ENCODE peak calls at places on chromosomes 11 and 22, in six cellular contexts. G is RWPE2, S is uterus, R is GM23338, N is thoracic aorta, F is endodermal cell. D is an unnamed sample.
A peak's percentile ranks its signal among the peaks of the same experiment; 100 is the strongest.

GRCh38 chr22:22770280-22770871 is 117.2 kb upstream of the IGLL5 start:
- DNase-seq in R (peak; percentile 80), G (no peak), S (no peak), N (no peak), F (peak; percentile 95), D (peak; percentile 55)

GRCh38 chr11:37748641-37749040 is 1150.6 kb upstream of the RAG2 start:
- DNase-seq in N (no peak), R (no peak), G (no peak), F (no peak), S (no peak), D (no peak)

GRCh38 chr11:94031625-94032024 is 10.5 kb downstream of the HEPHL1 start:
- DNase-seq in R (no peak), N (no peak), F (no peak), G (no peak), S (no peak), D (no peak)

GRCh38 chr11:1931326-1931725 is 11.8 kb downstream of the TNNT3 start:
- DNase-seq in S (peak; percentile 64), N (no peak), G (peak; percentile 21), R (no peak), F (no peak), D (no peak)

GRCh38 chr11:126308271-126308671 is 4.4 kb downstream of the DCPS start:
- DNase-seq in G (no peak), R (no peak), N (no peak), S (no peak), F (no peak), D (no peak)

GRCh38 chr11:91265946-91266345 is 958.7 kb upstream of the FAT3 start:
- DNase-seq in F (no peak), R (no peak), N (no peak), S (no peak), G (no peak), D (no peak)

GRCh38 chr11:45816614-45817013 is 11.7 kb downstream of the SLC35C1 start:
- DNase-seq in F (peak; percentile 82), R (peak; percentile 82), G (no peak), N (no peak), S (no peak), D (no peak)

GRCh38 chr11:2482745-2483144 is 37.9 kb downstream of the KCNQ1 start:
- DNase-seq in N (no peak), F (no peak), S (no peak), R (no peak), G (no peak), D (no peak)

GRCh38 chr22:35608088-35608487 is 9.0 kb downstream of the MB start:
- DNase-seq in G (no peak), R (no peak), N (no peak), F (no peak), S (no peak), D (no peak)

GRCh38 chr11:106218096-106218495 is 140.6 kb downstream of the AASDHPPT start:
- DNase-seq in S (no peak), G (no peak), R (peak; percentile 7), F (no peak), N (no peak), D (no peak)

GRCh38 chr11:33674035-33674814 is 26.4 kb downstream of the C11orf91 start:
- DNase-seq in G (no peak), F (peak; percentile 31), R (no peak), N (no peak), S (no peak), D (no peak)

GRCh38 chr22:17369553-17370035 is 334 bp downstream of the CECR2 start:
- DNase-seq in N (no peak), F (peak; percentile 84), G (no peak), R (peak; percentile 71), S (peak; percentile 19), D (no peak)

GRCh38 chr22:17314472-17314871 is 54.8 kb upstream of the CECR2 start:
- DNase-seq in G (no peak), F (no peak), S (no peak), N (no peak), R (no peak), D (peak; percentile 14)

GRCh38 chr11:3006505-3007260 is 14.6 kb upstream of the NAP1L4 start:
- DNase-seq in G (no peak), F (no peak), R (no peak), N (no peak), S (no peak), D (no peak)

GRCh38 chr11:73950869-73951710 is at the start of gene DNAJB13:
- DNase-seq in G (no peak), R (peak; percentile 88), S (no peak), N (no peak), F (peak; percentile 91), D (peak; percentile 37)

GRCh38 chr11:106131998-106132397 is 54.5 kb downstream of the AASDHPPT start:
- DNase-seq in S (no peak), G (no peak), R (peak; percentile 37), N (no peak), F (no peak), D (no peak)

GRCh38 chr11:61704838-61705237 is 24.6 kb downstream of the DAGLA start:
- DNase-seq in R (no peak), F (no peak), N (no peak), S (no peak), G (no peak), D (no peak)

GRCh38 chr11:23923357-23923756 is 573.5 kb upstream of the LUZP2 start:
- DNase-seq in R (no peak), F (no peak), G (no peak), N (no peak), S (no peak), D (no peak)

GRCh38 chr11:65213322-65214211 is 31.8 kb downstream of the CAPN1 start:
- DNase-seq in S (no peak), F (peak; percentile 81), N (no peak), R (peak; percentile 95), G (no peak), D (peak; percentile 24)

GRCh38 chr22:30205281-30206115 is 41.1 kb downstream of the LIF start:
- DNase-seq in F (no peak), S (peak; percentile 66), N (no peak), G (no peak), R (no peak), D (peak; percentile 25)

GRCh38 chr11:9525116-9525515 is 48.4 kb upstream of the WEE1 start:
- DNase-seq in G (no peak), F (no peak), N (no peak), R (no peak), S (no peak), D (no peak)

GRCh38 chr11:26286472-26287066 is 45.4 kb upstream of the ANO3 start:
- DNase-seq in F (peak; percentile 71), S (no peak), N (no peak), R (peak; percentile 67), G (no peak), D (no peak)

GRCh38 chr11:19910931-19911330 is 198.3 kb downstream of the NAV2 start:
- DNase-seq in G (no peak), N (no peak), F (no peak), S (no peak), R (no peak), D (no peak)

DNA sequence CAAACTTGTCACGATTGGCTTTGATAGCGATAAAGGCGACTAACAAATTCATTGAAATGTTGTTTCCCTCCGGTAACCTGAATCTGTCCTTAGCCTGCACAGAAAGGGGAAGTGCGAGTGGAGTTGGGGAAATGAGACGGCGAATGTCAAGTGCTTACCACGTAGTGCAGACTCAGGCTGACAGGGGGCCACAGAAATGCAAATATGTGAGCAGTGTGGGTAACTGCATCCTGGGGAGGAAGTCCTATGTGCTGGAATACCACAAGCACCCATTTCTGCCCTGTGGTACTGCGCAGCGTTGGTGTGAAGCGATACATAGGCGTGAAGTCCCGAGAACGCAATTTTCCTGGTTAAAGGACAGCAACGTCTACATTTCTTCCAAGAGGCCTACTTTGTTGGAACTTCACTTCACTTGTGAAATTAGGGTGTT is 869 bp upstream of the EIF4ENIF1 start:
- DNase-seq in N (no peak), F (peak; percentile 68), R (peak; percentile 58), S (no peak), G (no peak), D (peak; percentile 53)
- H3K4me1 ChIP-seq in N (peaks cover 19% of the 10 kb centered on the region), F (no peaks in the 10 kb centered on the region), R (peaks cover 38% of the 10 kb centered on the region), S (peaks cover 3% of the 10 kb centered on the region), G (no peaks in the 10 kb centered on the region), D (peaks cover 54% of the 10 kb centered on the region)

GRCh38 chr11:122192634-122193245 is 76.7 kb upstream of the BLID start:
- DNase-seq in R (no peak), G (no peak), S (no peak), N (no peak), F (no peak), D (no peak)

GRCh38 chr11:122197055-122197987 is 81.3 kb upstream of the BLID start:
- DNase-seq in G (peak; percentile 84), N (peak; percentile 86), F (no peak), R (no peak), S (peak; percentile 44), D (no peak)

GRCh38 chr11:122198291-122198983 is 82.4 kb upstream of the BLID start:
- DNase-seq in R (no peak), G (no peak), F (no peak), S (no peak), N (no peak), D (no peak)

GRCh38 chr11:122193457-122193856 is 77.4 kb upstream of the BLID start:
- DNase-seq in N (no peak), S (no peak), R (no peak), G (no peak), F (no peak), D (no peak)

GRCh38 chr11:122195790-122196189 is 79.8 kb upstream of the BLID start:
- DNase-seq in F (no peak), S (no peak), G (no peak), N (no peak), R (no peak), D (no peak)
- H3K4me1 ChIP-seq in F (no peaks in the 10 kb centered on the region), S (no peaks in the 10 kb centered on the region), G (peaks cover 71% of the 10 kb centered on the region), N (peaks cover 34% of the 10 kb centered on the region), R (no peaks in the 10 kb centered on the region), D (peaks cover 17% of the 10 kb centered on the region)

GRCh38 chr11:46914910-46915309 is 3.4 kb downstream of the LRP4 start:
- DNase-seq in G (no peak), F (no peak), R (no peak), N (no peak), S (no peak), D (no peak)
- H3K4me1 ChIP-seq in G (peaks cover 22% of the 10 kb centered on the region), F (peaks cover 10% of the 10 kb centered on the region), R (peaks cover 60% of the 10 kb centered on the region), N (no peaks in the 10 kb centered on the region), S (no peaks in the 10 kb centered on the region), D (peaks cover 72% of the 10 kb centered on the region)

GRCh38 chr11:17812286-17813187 is 78.0 kb downstream of the KCNC1 start:
- DNase-seq in G (no peak), N (no peak), S (no peak), F (no peak), R (no peak), D (no peak)
- H3K4me1 ChIP-seq in G (no peaks in the 10 kb centered on the region), N (peaks cover 15% of the 10 kb centered on the region), S (no peaks in the 10 kb centered on the region), F (no peaks in the 10 kb centered on the region), R (no peaks in the 10 kb centered on the region), D (peaks cover 36% of the 10 kb centered on the region)

GRCh38 chr11:116930586-116930985 is 93.2 kb upstream of the APOA1 start:
- DNase-seq in G (no peak), N (no peak), S (no peak), F (no peak), R (no peak), D (no peak)
- H3K4me1 ChIP-seq in G (peaks cover 6% of the 10 kb centered on the region), N (peaks cover 29% of the 10 kb centered on the region), S (peaks cover 7% of the 10 kb centered on the region), F (peaks cover under 1% of the 10 kb centered on the region), R (peaks cover 24% of the 10 kb centered on the region), D (peaks cover 32% of the 10 kb centered on the region)

D was measured in stomach.